ENCODE peak calls at places on chromosome 13, in seven cellular contexts. U, C, N, P, D, W and K are unnamed samples.

GRCh38 chr13:30807392-30807791 is 72.0 kb downstream of the ALOX5AP start:
- DNase-seq in U (no peak), C (no peak), N (no peak), P (no peak), D (no peak), W (no peak), K (no peak)

GRCh38 chr13:32056316-32056715 is 24.7 kb downstream of the FRY start:
- DNase-seq in U (no peak), C (no peak), N (no peak), P (no peak), D (no peak), W (no peak), K (no peak)

GRCh38 chr13:25203256-25203794 is 31.2 kb upstream of the AMER2 start:
- DNase-seq in U (no peak), C (no peak), N (no peak), P (no peak), D (no peak), W (no peak), K (no peak)

GRCh38 chr13:98214008-98214643 is 37.1 kb upstream of the RNF113B start:
- DNase-seq in U (peak; percentile 50), C (peak; percentile 81), N (no peak), P (peak; percentile 42), D (no peak), W (no peak), K (no peak)

GRCh38 chr13:99484405-99484981 is 16.8 kb upstream of the TM9SF2 start:
- DNase-seq in U (peak; percentile 77), C (no peak), N (no peak), P (peak; percentile 81), D (no peak), W (no peak), K (no peak)

GRCh38 chr13:38223093-38223492 is 126.6 kb upstream of the UFM1 start:
- DNase-seq in U (peak; percentile 60), C (no peak), N (no peak), P (peak; percentile 38), D (no peak), W (peak; percentile 66), K (no peak)

GRCh38 chr13:51330741-51331140 is 8.8 kb upstream of the SERPINE3 start:
- DNase-seq in U (peak; percentile 70), C (no peak), N (no peak), P (no peak), D (no peak), W (no peak), K (peak; percentile 9)

GRCh38 chr13:42039457-42039945 is 8.9 kb upstream of the DGKH start:
- DNase-seq in U (no peak), C (no peak), N (peak; percentile 44), P (no peak), D (no peak), W (no peak), K (no peak)

GRCh38 chr13:112324121-112324520 is 52.0 kb upstream of the SPACA7 start:
- DNase-seq in U (no peak), C (no peak), N (no peak), P (no peak), D (no peak), W (peak; percentile 36), K (no peak)

GRCh38 chr13:24280722-24281121 is 28.7 kb upstream of the C1QTNF9 start:
- DNase-seq in U (no peak), C (no peak), N (no peak), P (no peak), D (peak; percentile 23), W (no peak), K (no peak)

GRCh38 chr13:49649244-49649962 is 21.1 kb downstream of the ARL11 start:
- DNase-seq in U (peak; percentile 59), C (no peak), N (no peak), P (peak; percentile 45), D (no peak), W (peak; percentile 35), K (no peak)

GRCh38 chr13:31733066-31733465 is 6.3 kb upstream of the RXFP2 start:
- DNase-seq in U (peak; percentile 24), C (no peak), N (no peak), P (no peak), D (no peak), W (no peak), K (no peak)

GRCh38 chr13:102091231-102091630 is 310.6 kb downstream of the FGF14 start:
- DNase-seq in U (no peak), C (no peak), N (no peak), P (peak; percentile 49), D (no peak), W (peak; percentile 72), K (no peak)

GRCh38 chr13:29594710-29595379 is 643 bp downstream of the SLC7A1 start:
- DNase-seq in U (peak; percentile 66), C (no peak), N (peak; percentile 72), P (peak; percentile 66), D (peak; percentile 61), W (peak; percentile 57), K (no peak)

GRCh38 chr13:114035583-114036501 is 62.0 kb upstream of the C13orf46 start:
- DNase-seq in U (peak; percentile 20), C (no peak), N (no peak), P (no peak), D (no peak), W (peak; percentile 51), K (no peak)

GRCh38 chr13:95445116-95445515 is 107.4 kb upstream of the CLDN10 start:
- DNase-seq in U (no peak), C (no peak), N (no peak), P (no peak), D (no peak), W (peak; percentile 46), K (no peak)

GRCh38 chr13:41675306-41675705 is 218.0 kb downstream of the RGCC start:
- DNase-seq in U (peak; percentile 75), C (no peak), N (no peak), P (peak; percentile 51), D (no peak), W (no peak), K (no peak)

GRCh38 chr13:97214921-97215320 is 7.2 kb upstream of the MBNL2 start:
- DNase-seq in U (no peak), C (no peak), N (no peak), P (no peak), D (no peak), W (no peak), K (no peak)

GRCh38 chr13:20704459-20705069 is 1.1 kb downstream of the IL17D start:
- DNase-seq in U (no peak), C (no peak), N (no peak), P (no peak), D (no peak), W (no peak), K (no peak)

GRCh38 chr13:20702945-20703784 is at the start of gene IL17D:
- DNase-seq in U (no peak), C (no peak), N (peak; percentile 57), P (no peak), D (no peak), W (peak; percentile 59), K (no peak)

GRCh38 chr13:20703785-20704458 is 423 bp downstream of the IL17D start:
- DNase-seq in U (peak; percentile 81), C (no peak), N (peak; percentile 90), P (peak; percentile 84), D (peak; percentile 84), W (peak; percentile 94), K (no peak)

GRCh38 chr13:20700288-20700687 is 3.2 kb upstream of the IL17D start:
- DNase-seq in U (no peak), C (no peak), N (no peak), P (no peak), D (no peak), W (no peak), K (no peak)

GRCh38 chr13:20702530-20702929 is 969 bp upstream of the IL17D start:
- DNase-seq in U (no peak), C (no peak), N (peak; percentile 7), P (no peak), D (no peak), W (no peak), K (no peak)
- H3K4me3 ChIP-seq in U (peak overlapping the region; percentile 64), C (peak overlapping the region; percentile 57), N (peak overlapping the region; percentile 81), P (peak overlapping the region; percentile 51), D (peak overlapping the region; percentile 86), W (peak overlapping the region; percentile 93), K (peak overlapping the region; percentile 66)

GRCh38 chr13:110615322-110616102 is at the start of gene NAXD:
- DNase-seq in U (peak; percentile 96), C (peak; percentile 71), N (peak; percentile 80), P (peak; percentile 91), D (peak; percentile 95), W (peak; percentile 80), K (peak; percentile 58)
- TF ChIP-seq CTCF in U (no peak), C (no peak), N (no peak), P (no peak), D (no peak), W (peak; percentile 6), K (no peak)

DNA sequence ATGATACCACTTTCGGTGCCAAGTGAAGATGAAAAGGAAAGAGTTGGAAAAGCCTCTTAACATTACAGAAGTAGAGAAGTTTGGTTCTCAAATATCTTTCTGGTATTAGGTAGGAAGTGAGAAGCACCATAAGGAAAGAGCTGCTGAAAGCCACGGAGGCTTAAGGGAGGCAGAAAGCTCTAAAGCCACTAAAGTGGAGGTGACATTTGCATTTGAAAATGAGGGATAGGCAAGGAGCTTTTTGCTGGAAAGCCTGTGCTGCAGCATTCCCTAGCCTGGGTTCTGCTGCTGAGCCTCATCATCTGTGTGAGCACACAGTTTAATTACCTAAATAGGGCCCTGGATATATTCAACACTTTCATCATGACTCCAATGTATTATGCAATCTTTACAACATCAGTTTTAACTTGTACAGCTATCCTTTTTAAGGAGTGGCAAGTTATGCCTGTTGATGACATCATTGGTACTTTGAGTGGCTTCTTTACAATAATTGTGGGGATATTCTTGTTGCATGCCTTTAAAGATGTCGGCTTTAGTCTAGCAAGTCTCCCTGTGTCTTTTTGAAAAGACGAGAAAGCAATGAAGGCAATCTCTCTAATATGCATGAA is 315.4 kb downstream of the RBM26 start:
- DNase-seq in U (no peak), C (no peak), N (no peak), P (peak; percentile 69), D (no peak), W (no peak), K (no peak)
- H3K4me3 ChIP-seq in U (no peak overlapping the region), C (no peak overlapping the region), N (no peak overlapping the region), P (no peak overlapping the region), D (no peak overlapping the region), W (no peak overlapping the region), K (no peak overlapping the region)

GRCh38 chr13:33874871-33875270 is 56.9 kb downstream of the RFC3 start:
- DNase-seq in U (no peak), C (no peak), N (no peak), P (no peak), D (no peak), W (no peak), K (no peak)
- TF ChIP-seq CTCF in U (peak; percentile 7), C (peak; percentile 24), N (peak; percentile 26), P (peak; percentile 4), D (no peak), W (peak; percentile 35), K (no peak)